ENCODE peak calls at places on chromosomes 13 and 19, in eight cellular contexts. Z is IMR-90, K is GM23248, H is uterus, M is A549, W is tibial nerve, G is transverse colon, U is Peyer's patch. O is an unnamed sample.

GRCh38 chr13:42173789-42174343 is 98.1 kb upstream of the AKAP11 start:
- DNase-seq in Z (peak; percentile 18), K (no peak), H (no peak), M (no peak), W (no peak), G (no peak), U (no peak), O (no peak)

GRCh38 chr19:14563590-14563926 is 8.3 kb downstream of the NDUFB7 start:
- DNase-seq in Z (no peak), K (no peak), H (no peak), M (no peak), W (no peak), G (no peak), U (no peak), O (no peak)

GRCh38 chr13:69566104-69566716 is 541.4 kb upstream of the ATXN8OS start:
- DNase-seq in Z (no peak), K (no peak), H (no peak), M (no peak), W (no peak), G (no peak), U (no peak), O (no peak)

GRCh38 chr13:60043262-60043661 is 120.5 kb downstream of the DIAPH3 start:
- DNase-seq in Z (peak; percentile 4), K (no peak), H (no peak), M (no peak), W (no peak), G (no peak), U (no peak), O (no peak)

GRCh38 chr19:1238373-1239303 is 833 bp upstream of the CBARP start:
- DNase-seq in Z (no peak), K (no peak), H (no peak), M (no peak), W (no peak), G (no peak), U (no peak), O (no peak)

GRCh38 chr13:94073006-94073744 is 406.3 kb downstream of the DCT start:
- DNase-seq in Z (peak; percentile 91), K (peak; percentile 89), H (no peak), M (no peak), W (no peak), G (no peak), U (no peak), O (no peak)

GRCh38 chr19:455031-455705 is 5.7 kb downstream of the SHC2 start:
- DNase-seq in Z (no peak), K (no peak), H (no peak), M (no peak), W (no peak), G (no peak), U (no peak), O (no peak)

GRCh38 chr19:6687117-6687516 is 17.2 kb upstream of the TNFSF14 start:
- DNase-seq in Z (no peak), K (peak; percentile 46), H (no peak), M (no peak), W (no peak), G (no peak), U (no peak), O (no peak)

GRCh38 chr19:19911150-19911549 is 10.4 kb downstream of the ZNF93 start:
- DNase-seq in Z (peak; percentile 26), K (peak; percentile 12), H (peak; percentile 40), M (no peak), W (no peak), G (no peak), U (no peak), O (no peak)

GRCh38 chr19:7658219-7658686 is 10.6 kb upstream of the RETN start:
- DNase-seq in Z (no peak), K (peak; percentile 5), H (no peak), M (no peak), W (no peak), G (peak; percentile 37), U (peak; percentile 72), O (no peak)

GRCh38 chr13:32381539-32381938 is 46.4 kb downstream of the N4BP2L1 start:
- DNase-seq in Z (peak; percentile 37), K (peak; percentile 27), H (no peak), M (peak; percentile 5), W (peak; percentile 26), G (no peak), U (no peak), O (no peak)

GRCh38 chr19:32570081-32570785 is 10.8 kb upstream of the PDCD5 start:
- DNase-seq in Z (peak; percentile 57), K (peak; percentile 80), H (peak; percentile 50), M (peak; percentile 85), W (peak; percentile 36), G (peak; percentile 56), U (peak; percentile 71), O (no peak)

DNA sequence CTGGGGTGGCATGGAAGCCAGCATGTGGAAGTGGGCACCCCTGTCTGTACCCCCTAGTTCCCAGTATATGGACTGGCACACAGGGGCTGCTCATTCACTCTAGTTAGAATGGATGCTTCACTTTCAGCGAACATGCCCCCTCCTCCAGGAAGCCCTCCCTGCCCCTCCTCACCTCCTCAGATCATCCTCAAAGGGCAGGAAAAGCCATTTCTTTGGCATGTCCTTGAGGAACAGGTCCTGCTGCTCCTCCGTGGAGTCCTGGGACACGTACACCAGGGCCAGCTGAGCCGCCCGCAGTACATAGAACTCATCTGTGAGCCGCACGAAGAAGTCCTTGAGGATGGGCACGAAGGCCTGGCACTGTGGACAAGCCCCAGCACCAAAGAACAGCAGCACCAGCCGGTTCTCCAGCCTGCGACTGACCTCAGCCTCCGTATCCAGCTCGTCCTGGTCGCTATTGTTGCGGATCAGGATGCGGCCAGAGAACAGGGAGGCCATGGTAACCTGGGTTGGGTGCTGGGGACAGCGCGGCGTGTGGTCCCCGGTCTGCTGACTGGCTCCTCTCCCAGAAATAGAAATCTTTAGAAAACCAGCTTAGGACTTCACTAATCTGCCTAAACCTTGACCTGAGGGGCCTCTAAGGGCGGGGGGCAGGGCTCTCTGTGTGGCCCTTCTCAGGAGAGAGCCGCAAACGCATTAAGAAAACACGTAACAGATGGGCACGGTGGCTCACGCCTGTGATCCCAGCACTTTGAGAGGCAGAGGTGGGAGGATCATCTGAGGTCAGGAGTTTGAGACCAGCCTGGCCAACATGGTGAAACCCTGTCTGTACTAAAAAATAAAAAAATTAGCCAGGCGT is at the start of gene NXNL1:
- DNase-seq in Z (no peak), K (no peak), H (no peak), M (no peak), W (no peak), G (no peak), U (no peak), O (no peak)
- H3K27ac ChIP-seq in Z (no peak within 1 kb of the TSS), K (no peak within 1 kb of the TSS), H (no peak within 1 kb of the TSS), M (no peak within 1 kb of the TSS), W (no peak within 1 kb of the TSS), G (no peak within 1 kb of the TSS), U (no peak within 1 kb of the TSS), O (no peak within 1 kb of the TSS)

DNA sequence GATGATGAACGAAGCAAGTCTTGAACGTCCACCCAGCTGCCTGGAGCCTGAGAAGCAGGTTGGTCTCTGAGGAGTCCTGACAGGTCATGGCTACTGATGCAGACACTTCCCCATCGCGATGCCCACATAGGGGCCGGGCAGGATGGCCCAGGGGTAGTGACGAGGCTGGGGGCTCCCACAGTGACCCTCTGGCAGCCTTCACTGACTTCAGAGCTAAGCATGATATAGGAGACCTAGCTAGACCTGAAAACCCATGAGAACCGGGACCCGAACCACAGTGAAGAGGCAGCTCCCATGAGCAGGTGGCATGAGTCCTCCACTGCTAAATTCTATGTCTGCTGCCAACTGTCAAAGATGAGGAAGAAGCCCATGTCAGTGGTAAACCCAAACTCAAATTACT is 91.7 kb downstream of the RNASEH2B start:
- DNase-seq in Z (no peak), K (no peak), H (no peak), M (no peak), W (no peak), G (no peak), U (no peak), O (no peak)
- H3K27ac ChIP-seq in Z (no peak overlapping the region), K (no peak overlapping the region), H (no peak overlapping the region), M (no peak overlapping the region), W (no peak overlapping the region), G (no peak overlapping the region), U (no peak overlapping the region), O (no peak overlapping the region)

GRCh38 chr13:40316301-40316700 is 350.1 kb downstream of the FOXO1 start:
- DNase-seq in Z (no peak), K (no peak), H (no peak), M (no peak), W (no peak), G (no peak), U (no peak), O (no peak)

GRCh38 chr13:40318366-40318765 is 348.1 kb downstream of the FOXO1 start:
- DNase-seq in Z (no peak), K (peak; percentile 15), H (no peak), M (no peak), W (no peak), G (peak; percentile 20), U (no peak), O (peak; percentile 71)

GRCh38 chr13:40319699-40320586 is 346.5 kb downstream of the FOXO1 start:
- DNase-seq in Z (no peak), K (no peak), H (no peak), M (no peak), W (no peak), G (no peak), U (no peak), O (no peak)

GRCh38 chr13:40315416-40316064 is 350.9 kb downstream of the FOXO1 start:
- DNase-seq in Z (no peak), K (no peak), H (peak; percentile 51), M (no peak), W (no peak), G (no peak), U (peak; percentile 57), O (peak; percentile 71)

DNA sequence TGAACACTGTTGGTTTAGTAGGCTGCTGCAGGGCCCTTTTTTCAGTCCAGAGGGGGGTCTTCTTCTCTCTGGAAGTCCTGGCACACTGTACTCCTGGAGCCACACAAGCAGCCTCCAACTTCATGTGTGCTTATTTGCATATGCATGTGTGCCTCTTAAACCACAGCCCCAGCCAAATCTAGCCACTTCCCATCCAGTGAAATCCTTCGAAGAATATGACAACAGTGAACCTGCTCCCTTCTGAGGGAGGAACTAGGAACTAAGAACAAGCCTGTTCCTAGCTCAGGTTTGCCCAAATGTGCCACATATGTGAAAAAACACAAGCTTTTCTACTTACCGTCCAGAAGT is 348.5 kb downstream of the FOXO1 start:
- DNase-seq in Z (no peak), K (no peak), H (no peak), M (no peak), W (no peak), G (no peak), U (no peak), O (no peak)
- H3K27ac ChIP-seq in Z (no peak overlapping the region), K (no peak overlapping the region), H (no peak overlapping the region), M (no peak overlapping the region), W (no peak overlapping the region), G (no peak overlapping the region), U (no peak overlapping the region), O (no peak overlapping the region)

GRCh38 chr13:99357149-99357596 is 50.0 kb upstream of the GPR183 start:
- DNase-seq in Z (peak; percentile 91), K (peak; percentile 77), H (no peak), M (no peak), W (no peak), G (no peak), U (no peak), O (no peak)

GRCh38 chr13:99356216-99357089 is 49.3 kb upstream of the GPR183 start:
- DNase-seq in Z (peak; percentile 87), K (peak; percentile 17), H (no peak), M (no peak), W (peak; percentile 30), G (peak; percentile 45), U (peak; percentile 87), O (peak; percentile 80)

GRCh38 chr13:99353836-99354235 is 46.6 kb upstream of the GPR183 start:
- DNase-seq in Z (peak; percentile 46), K (peak; percentile 34), H (no peak), M (no peak), W (no peak), G (no peak), U (no peak), O (no peak)

GRCh38 chr13:99354371-99354951 is 47.3 kb upstream of the GPR183 start:
- DNase-seq in Z (no peak), K (peak; percentile 5), H (no peak), M (no peak), W (no peak), G (no peak), U (peak; percentile 71), O (no peak)

GRCh38 chr13:99355267-99356215 is 48.3 kb upstream of the GPR183 start:
- DNase-seq in Z (no peak), K (no peak), H (no peak), M (no peak), W (no peak), G (no peak), U (no peak), O (no peak)
- H3K27ac ChIP-seq in Z (no peak overlapping the region), K (no peak overlapping the region), H (peak overlapping the region; percentile 52), M (no peak overlapping the region), W (peak overlapping the region; percentile 67), G (peak overlapping the region; percentile 79), U (peak overlapping the region; percentile 88), O (peak overlapping the region; percentile 79)